ENCODE peak calls at places on chromosomes 5 and 9, in seven cellular contexts. One of them, this sample, is unnamed.

GRCh38 chr9:104899759-104900247 is 28.2 kb downstream of the ABCA1 start:
- DNase-seq in K562: no peak
- DNase-seq in A549: no peak
- DNase-seq in SK-N-SH: no peak
- DNase-seq in GM12878: no peak
- DNase-seq in WTC11: no peak
- DNase-seq in endothelial cell of umbilical vein: no peak
- DNase-seq in this sample: no peak

GRCh38 chr5:115028557-115028956 is 141.2 kb downstream of the TRIM36 start:
- DNase-seq in K562: no peak
- DNase-seq in SK-N-SH: no peak
- DNase-seq in WTC11: no peak
- DNase-seq in A549: no peak
- DNase-seq in GM12878: no peak
- DNase-seq in endothelial cell of umbilical vein: no peak
- DNase-seq in this sample: no peak

GRCh38 chr5:151141535-151141934 is 16.0 kb downstream of the ANXA6 start:
- DNase-seq in A549: no peak
- DNase-seq in WTC11: peak
- DNase-seq in K562: no peak
- DNase-seq in GM12878: no peak
- DNase-seq in SK-N-SH: no peak
- DNase-seq in endothelial cell of umbilical vein: no peak
- DNase-seq in this sample: no peak

GRCh38 chr5:141680751-141681201 is 1.3 kb downstream of the ARAP3 start:
- DNase-seq in GM12878: no peak
- DNase-seq in SK-N-SH: peak
- DNase-seq in K562: no peak
- DNase-seq in endothelial cell of umbilical vein: peak
- DNase-seq in WTC11: peak
- DNase-seq in A549: no peak
- DNase-seq in this sample: peak

GRCh38 chr5:94470802-94471201 is 147.6 kb downstream of the KIAA0825 start:
- DNase-seq in endothelial cell of umbilical vein: no peak
- DNase-seq in WTC11: no peak
- DNase-seq in GM12878: no peak
- DNase-seq in A549: no peak
- DNase-seq in K562: no peak
- DNase-seq in SK-N-SH: peak
- DNase-seq in this sample: no peak

GRCh38 chr5:34684281-34684979 is 28.3 kb downstream of the RAI14 start:
- DNase-seq in WTC11: no peak
- DNase-seq in GM12878: no peak
- DNase-seq in A549: peak
- DNase-seq in endothelial cell of umbilical vein: peak
- DNase-seq in SK-N-SH: peak
- DNase-seq in K562: no peak
- DNase-seq in this sample: no peak

GRCh38 chr9:96203867-96204412 is 98.0 kb downstream of the HSD17B3 start:
- DNase-seq in WTC11: no peak
- DNase-seq in A549: no peak
- DNase-seq in endothelial cell of umbilical vein: no peak
- DNase-seq in SK-N-SH: peak
- DNase-seq in K562: no peak
- DNase-seq in GM12878: no peak
- DNase-seq in this sample: no peak

GRCh38 chr5:64144429-64145215 is 21.0 kb upstream of the RNF180 start:
- DNase-seq in endothelial cell of umbilical vein: peak
- DNase-seq in WTC11: no peak
- DNase-seq in K562: no peak
- DNase-seq in SK-N-SH: no peak
- DNase-seq in A549: no peak
- DNase-seq in GM12878: no peak
- DNase-seq in this sample: no peak

GRCh38 chr9:109315889-109316640 is 4.8 kb downstream of the EPB41L4B start:
- DNase-seq in endothelial cell of umbilical vein: no peak
- DNase-seq in GM12878: no peak
- DNase-seq in WTC11: no peak
- DNase-seq in A549: peak
- DNase-seq in K562: no peak
- DNase-seq in SK-N-SH: no peak
- DNase-seq in this sample: no peak

GRCh38 chr5:148653840-148654781 is at the start of gene HTR4:
- DNase-seq in SK-N-SH: peak
- DNase-seq in endothelial cell of umbilical vein: no peak
- DNase-seq in WTC11: peak
- DNase-seq in K562: no peak
- DNase-seq in GM12878: no peak
- DNase-seq in A549: no peak
- DNase-seq in this sample: peak

GRCh38 chr5:95237324-95237723 is 47.6 kb downstream of the MCTP1 start:
- DNase-seq in K562: no peak
- DNase-seq in WTC11: no peak
- DNase-seq in SK-N-SH: no peak
- DNase-seq in GM12878: no peak
- DNase-seq in endothelial cell of umbilical vein: no peak
- DNase-seq in A549: no peak
- DNase-seq in this sample: peak

GRCh38 chr5:673837-674629 is 19.1 kb downstream of the TPPP start:
- DNase-seq in endothelial cell of umbilical vein: no peak
- DNase-seq in K562: no peak
- DNase-seq in GM12878: no peak
- DNase-seq in WTC11: no peak
- DNase-seq in A549: no peak
- DNase-seq in SK-N-SH: no peak
- DNase-seq in this sample: peak

GRCh38 chr9:123710299-123710698 is 219.6 kb downstream of the DENND1A start:
- DNase-seq in GM12878: no peak
- DNase-seq in endothelial cell of umbilical vein: no peak
- DNase-seq in WTC11: no peak
- DNase-seq in K562: no peak
- DNase-seq in SK-N-SH: no peak
- DNase-seq in A549: peak
- DNase-seq in this sample: no peak

GRCh38 chr5:24222866-24223265 is 421.9 kb downstream of the CDH10 start:
- DNase-seq in WTC11: no peak
- DNase-seq in endothelial cell of umbilical vein: no peak
- DNase-seq in A549: no peak
- DNase-seq in SK-N-SH: no peak
- DNase-seq in GM12878: no peak
- DNase-seq in K562: no peak
- DNase-seq in this sample: no peak

GRCh38 chr5:143653256-143653655 is 158.7 kb upstream of the HMHB1 start:
- DNase-seq in WTC11: no peak
- DNase-seq in SK-N-SH: no peak
- DNase-seq in endothelial cell of umbilical vein: no peak
- DNase-seq in GM12878: peak
- DNase-seq in K562: no peak
- DNase-seq in A549: no peak
- DNase-seq in this sample: no peak
- TF ChIP-seq MAX in WTC11: no peak
- TF ChIP-seq MAX in SK-N-SH: no peak
- TF ChIP-seq MAX in endothelial cell of umbilical vein: no peak
- TF ChIP-seq MAX in GM12878: no peak
- TF ChIP-seq MAX in K562: no peak
- TF ChIP-seq MAX in A549: no peak
- TF ChIP-seq MAX in this sample: no peak

DNA sequence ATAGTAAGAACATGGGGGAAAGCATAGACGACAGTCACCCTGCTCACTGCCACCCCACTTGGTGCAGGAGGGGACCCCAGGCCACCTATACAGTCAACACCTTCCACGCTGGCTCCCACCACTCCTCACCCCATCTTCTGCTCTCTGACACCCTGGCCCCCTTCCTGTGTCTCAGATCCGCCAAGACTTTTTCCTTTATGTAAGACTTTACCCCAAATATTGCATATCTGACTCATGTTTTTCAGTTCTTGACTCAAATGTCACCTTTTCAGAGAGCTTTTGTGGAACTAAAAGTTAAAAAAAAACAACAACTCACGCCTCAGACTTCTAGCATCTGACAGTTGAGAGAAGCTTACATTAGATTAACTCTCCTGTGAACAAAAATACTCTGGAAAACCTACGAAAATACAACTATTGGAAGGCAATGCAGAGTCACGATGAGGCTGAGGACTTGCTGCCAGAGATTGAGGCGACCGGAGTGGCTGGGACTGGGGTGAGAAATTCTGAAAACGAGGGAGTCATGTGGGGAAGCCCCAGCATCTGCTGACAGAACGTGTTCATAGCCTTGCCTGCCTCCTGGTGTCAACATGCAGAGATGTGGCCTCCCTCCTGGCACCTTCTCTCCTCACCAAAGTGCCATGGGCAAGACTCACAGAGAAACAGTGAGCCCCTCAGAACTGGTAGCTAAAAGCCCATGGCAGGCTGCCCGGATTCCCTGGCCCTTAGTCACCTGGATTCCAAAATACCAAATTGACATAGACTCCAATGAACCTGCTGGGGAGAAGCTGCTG is 22.4 kb upstream of the FCN2 start:
- DNase-seq in K562: no peak
- DNase-seq in A549: peak
- DNase-seq in endothelial cell of umbilical vein: no peak
- DNase-seq in WTC11: no peak
- DNase-seq in SK-N-SH: no peak
- DNase-seq in GM12878: peak
- DNase-seq in this sample: no peak
- TF ChIP-seq CTCF in K562: no peak
- TF ChIP-seq CTCF in A549: no peak
- TF ChIP-seq CTCF in endothelial cell of umbilical vein: no peak
- TF ChIP-seq CTCF in WTC11: no peak
- TF ChIP-seq CTCF in SK-N-SH: no peak
- TF ChIP-seq CTCF in GM12878: peak
- TF ChIP-seq CTCF in this sample: no peak

DNA sequence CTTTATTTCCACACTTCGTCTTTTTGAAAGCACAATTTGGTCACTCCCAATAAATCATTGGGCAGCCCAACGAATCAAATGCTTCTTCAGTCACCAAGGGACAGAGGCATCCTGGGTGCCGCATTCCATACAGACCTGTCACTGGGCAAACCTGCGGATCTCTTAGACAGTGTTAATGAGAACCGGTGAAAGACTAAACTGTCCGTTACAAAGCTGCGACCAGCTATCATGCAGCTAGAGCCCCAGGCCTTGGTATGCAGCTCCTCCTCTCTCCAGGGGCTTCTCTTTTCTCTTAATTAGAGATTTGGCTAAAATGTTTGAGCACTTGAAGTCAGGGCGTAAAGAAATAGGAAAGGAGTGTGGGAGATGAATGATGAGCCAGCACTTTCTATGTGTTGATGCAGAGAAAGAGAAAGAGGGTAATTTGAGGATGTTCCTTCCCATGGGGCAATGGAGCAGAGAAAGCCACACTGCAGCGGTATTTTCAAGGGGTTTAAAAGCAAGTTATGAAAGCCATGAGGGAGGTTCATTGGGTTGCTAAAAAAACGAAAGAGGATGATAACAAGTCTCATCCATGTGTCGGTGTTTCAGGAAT is 175.3 kb downstream of the RFK start:
- DNase-seq in K562: no peak
- DNase-seq in A549: no peak
- DNase-seq in endothelial cell of umbilical vein: no peak
- DNase-seq in WTC11: no peak
- DNase-seq in SK-N-SH: no peak
- DNase-seq in GM12878: no peak
- DNase-seq in this sample: no peak
- TF ChIP-seq MAX in K562: no peak
- TF ChIP-seq MAX in A549: no peak
- TF ChIP-seq MAX in endothelial cell of umbilical vein: no peak
- TF ChIP-seq MAX in WTC11: no peak
- TF ChIP-seq MAX in SK-N-SH: no peak
- TF ChIP-seq MAX in GM12878: no peak
- TF ChIP-seq MAX in this sample: no peak

GRCh38 chr5:60399507-60399906 is 300.5 kb downstream of the DEPDC1B start:
- DNase-seq in WTC11: no peak
- DNase-seq in A549: no peak
- DNase-seq in GM12878: no peak
- DNase-seq in endothelial cell of umbilical vein: no peak
- DNase-seq in K562: no peak
- DNase-seq in SK-N-SH: no peak
- DNase-seq in this sample: no peak

DNA sequence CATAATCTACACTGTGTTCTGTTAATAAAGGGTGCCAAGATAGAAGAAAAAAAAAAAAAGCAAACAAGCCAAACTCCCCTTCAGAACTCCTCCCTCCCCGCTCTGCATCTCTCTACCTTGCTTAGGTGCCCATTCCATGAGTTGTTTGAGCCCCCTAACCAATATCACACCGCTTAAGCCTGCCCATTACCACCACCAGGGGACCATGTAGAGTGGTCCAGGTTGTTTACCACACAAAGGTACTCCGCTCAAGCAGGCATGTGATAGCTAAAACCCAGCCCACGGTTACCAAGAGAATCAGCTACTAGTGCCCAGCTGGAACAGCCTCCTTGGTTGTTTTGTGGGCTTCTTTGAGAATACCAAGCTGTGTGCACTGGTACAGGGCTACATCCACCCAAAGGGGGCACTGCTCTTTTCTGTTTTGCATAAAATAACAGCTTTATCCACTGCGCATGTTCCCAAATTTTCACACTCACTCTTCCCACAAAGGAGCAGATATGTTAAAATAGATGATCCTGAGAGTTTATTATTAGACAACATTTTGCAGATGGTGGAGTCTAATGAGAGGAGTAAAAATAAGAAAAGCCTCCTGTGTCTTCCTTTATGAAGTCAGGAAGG is 304.1 kb downstream of the DEPDC1B start:
- DNase-seq in GM12878: no peak
- DNase-seq in endothelial cell of umbilical vein: no peak
- DNase-seq in K562: peak
- DNase-seq in SK-N-SH: no peak
- DNase-seq in WTC11: peak
- DNase-seq in A549: no peak
- DNase-seq in this sample: no peak
- TF ChIP-seq CTCF in GM12878: no peak
- TF ChIP-seq CTCF in endothelial cell of umbilical vein: no peak
- TF ChIP-seq CTCF in K562: no peak
- TF ChIP-seq CTCF in SK-N-SH: peak
- TF ChIP-seq CTCF in WTC11: no peak
- TF ChIP-seq CTCF in A549: no peak
- TF ChIP-seq CTCF in this sample: peak

This sample was measured in NB4.